ENCODE peak calls at places on chromosomes 7 and 10, in seven cellular contexts. P, N, D, E, V, A and G are unnamed samples.

GRCh38 chr7:15561840-15562239 is at the start of gene AGMO:
- DNase-seq in P (no peak), N (peak), D (no peak), E (peak), V (no peak), A (peak), G (no peak)

GRCh38 chr7:90569368-90569767 is 26.8 kb upstream of the CDK14 start:
- DNase-seq in P (no peak), N (no peak), D (no peak), E (no peak), V (no peak), A (no peak), G (no peak)

GRCh38 chr10:63711361-63711760 is 190.2 kb downstream of the REEP3 start:
- DNase-seq in P (no peak), N (peak), D (no peak), E (peak), V (no peak), A (no peak), G (no peak)

GRCh38 chr7:6256709-6257535 is 15.5 kb downstream of the CYTH3 start:
- DNase-seq in P (no peak), N (peak), D (no peak), E (no peak), V (peak), A (no peak), G (no peak)

GRCh38 chr7:44772867-44773266 is 23.6 kb upstream of the PPIA start:
- DNase-seq in P (no peak), N (no peak), D (no peak), E (no peak), V (no peak), A (no peak), G (no peak)

GRCh38 chr7:91351374-91351773 is 87.1 kb downstream of the FZD1 start:
- DNase-seq in P (no peak), N (peak), D (no peak), E (no peak), V (no peak), A (no peak), G (no peak)

GRCh38 chr7:19268737-19269136 is 123.5 kb upstream of the FERD3L start:
- DNase-seq in P (no peak), N (peak), D (no peak), E (no peak), V (no peak), A (no peak), G (no peak)

GRCh38 chr7:107995184-107996071 is 7.5 kb downstream of the LAMB1 start:
- DNase-seq in P (peak), N (peak), D (no peak), E (no peak), V (no peak), A (no peak), G (no peak)

GRCh38 chr10:79608505-79609375 is 2.0 kb upstream of the SFTPA1 start:
- DNase-seq in P (peak), N (peak), D (no peak), E (peak), V (no peak), A (no peak), G (peak)

GRCh38 chr10:44064987-44065787 is 319.7 kb downstream of the CXCL12 start:
- DNase-seq in P (no peak), N (no peak), D (no peak), E (no peak), V (no peak), A (no peak), G (no peak)

GRCh38 chr7:49773082-49773938 is at the start of gene VWC2:
- DNase-seq in P (peak), N (no peak), D (no peak), E (peak), V (no peak), A (no peak), G (peak)

GRCh38 chr7:155939350-155939749 is 127.1 kb upstream of the SHH start:
- DNase-seq in P (no peak), N (no peak), D (no peak), E (no peak), V (no peak), A (no peak), G (no peak)

GRCh38 chr10:126902157-126902556 is 3.1 kb upstream of the DOCK1 start:
- DNase-seq in P (no peak), N (peak), D (peak), E (no peak), V (no peak), A (peak), G (no peak)

GRCh38 chr7:140610204-140611165 is 30.1 kb downstream of the DENND2A start:
- DNase-seq in P (no peak), N (no peak), D (no peak), E (no peak), V (no peak), A (no peak), G (no peak)

GRCh38 chr7:47202146-47202768 is 379.7 kb downstream of the TNS3 start:
- DNase-seq in P (no peak), N (peak), D (no peak), E (no peak), V (no peak), A (no peak), G (no peak)

GRCh38 chr7:116443646-116444045 is 55.9 kb upstream of the CAV2 start:
- DNase-seq in P (no peak), N (no peak), D (no peak), E (no peak), V (no peak), A (no peak), G (no peak)

GRCh38 chr7:75915416-75916156 is 631 bp downstream of the POR start:
- DNase-seq in P (no peak), N (peak), D (no peak), E (peak), V (no peak), A (no peak), G (no peak)

GRCh38 chr10:131154306-131155025 is 157.1 kb downstream of the TCERG1L start:
- DNase-seq in P (no peak), N (no peak), D (no peak), E (peak), V (no peak), A (no peak), G (no peak)

GRCh38 chr10:103276941-103277712 is at the start of gene INA:
- DNase-seq in P (peak), N (peak), D (no peak), E (no peak), V (peak), A (no peak), G (peak)

GRCh38 chr10:33237736-33238624 is 96.5 kb downstream of the NRP1 start:
- DNase-seq in P (no peak), N (peak), D (no peak), E (no peak), V (no peak), A (no peak), G (no peak)

GRCh38 chr10:110344622-110345021 is 39.9 kb upstream of the SMNDC1 start:
- DNase-seq in P (no peak), N (no peak), D (no peak), E (no peak), V (no peak), A (no peak), G (no peak)

GRCh38 chr7:113806633-113807327 is 112.0 kb downstream of the PPP1R3A start:
- DNase-seq in P (no peak), N (no peak), D (no peak), E (no peak), V (no peak), A (no peak), G (no peak)

GRCh38 chr10:101495324-101495925 is 92.6 kb downstream of the POLL start:
- DNase-seq in P (no peak), N (peak), D (no peak), E (no peak), V (no peak), A (no peak), G (no peak)
- TF ChIP-seq CTCF in P (no peak), N (peak), D (no peak), E (no peak), V (peak), A (no peak), G (no peak)

DNA sequence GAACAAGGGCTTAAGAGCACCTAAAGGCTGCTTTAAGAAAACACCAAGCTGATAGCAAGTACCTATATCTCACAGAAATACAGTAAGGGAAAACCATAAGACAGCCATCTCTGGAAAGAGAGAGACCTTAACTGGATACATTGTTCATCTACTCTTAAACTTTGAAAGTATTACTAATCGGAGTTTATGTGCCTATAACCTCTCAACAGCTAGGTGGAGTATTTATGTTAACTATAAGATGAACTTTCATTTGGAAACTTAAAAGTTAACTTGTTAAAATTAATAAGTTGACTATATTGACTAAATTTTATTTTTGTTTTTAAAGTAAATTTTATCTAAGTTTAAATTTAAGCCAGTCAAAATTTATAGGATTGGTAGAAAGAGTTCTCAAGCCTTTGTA is 90.6 kb downstream of the USP6NL start:
- DNase-seq in P (no peak), N (no peak), D (no peak), E (no peak), V (no peak), A (no peak), G (no peak)
- TF ChIP-seq CTCF in P (no peak), N (no peak), D (no peak), E (no peak), V (no peak), A (no peak), G (no peak)

GRCh38 chr10:71268247-71268691 is 50.8 kb upstream of the SLC29A3 start:
- DNase-seq in P (peak), N (peak), D (no peak), E (no peak), V (no peak), A (no peak), G (peak)
- TF ChIP-seq CTCF in P (no peak), N (peak), D (no peak), E (no peak), V (peak), A (no peak), G (peak)

GRCh38 chr7:33982425-33982786 is 77.1 kb downstream of the BMPER start:
- DNase-seq in P (no peak), N (no peak), D (no peak), E (no peak), V (no peak), A (no peak), G (no peak)
- TF ChIP-seq CTCF in P (peak), N (peak), D (no peak), E (no peak), V (no peak), A (no peak), G (peak)

GRCh38 chr10:101438881-101439391 is 85.0 kb downstream of the BTRC start:
- DNase-seq in P (no peak), N (no peak), D (no peak), E (no peak), V (no peak), A (no peak), G (no peak)
- TF ChIP-seq CTCF in P (no peak), N (no peak), D (no peak), E (no peak), V (no peak), A (no peak), G (no peak)